ENCODE peak calls at places on chromosomes 3 and 15, in four cellular contexts. One of them, this sample, is unnamed.
A peak's percentile ranks its signal among the peaks of the same experiment; 100 is the strongest.

GRCh38 chr3:146314871-146315270 is 64.0 kb upstream of the PLSCR4 start:
- DNase-seq in HS-5: no peak
- DNase-seq in mesothelial cell of epicardium: no peak
- DNase-seq in fibroblast of lung: peak; percentile 64
- DNase-seq in this sample: no peak

GRCh38 chr3:97658670-97659285 is 105.8 kb upstream of the ARL6 start:
- DNase-seq in fibroblast of lung: peak; percentile 1
- DNase-seq in HS-5: no peak
- DNase-seq in mesothelial cell of epicardium: no peak
- DNase-seq in this sample: peak; percentile 29

GRCh38 chr3:169657351-169658124 is 6.0 kb downstream of the MECOM start:
- DNase-seq in mesothelial cell of epicardium: no peak
- DNase-seq in fibroblast of lung: no peak
- DNase-seq in HS-5: no peak
- DNase-seq in this sample: no peak

GRCh38 chr3:127673191-127674098 is 693 bp downstream of the ABTB1 start:
- DNase-seq in fibroblast of lung: peak; percentile 58
- DNase-seq in HS-5: no peak
- DNase-seq in mesothelial cell of epicardium: no peak
- DNase-seq in this sample: peak; percentile 53

GRCh38 chr3:152104847-152105415 is 163.8 kb upstream of the MBNL1 start:
- DNase-seq in fibroblast of lung: no peak
- DNase-seq in mesothelial cell of epicardium: no peak
- DNase-seq in HS-5: no peak
- DNase-seq in this sample: no peak

GRCh38 chr3:45095916-45096526 is 50.2 kb downstream of the CDCP1 start:
- DNase-seq in mesothelial cell of epicardium: no peak
- DNase-seq in HS-5: no peak
- DNase-seq in fibroblast of lung: no peak
- DNase-seq in this sample: no peak

GRCh38 chr3:56019490-56019889 is 448.8 kb downstream of the ERC2 start:
- DNase-seq in mesothelial cell of epicardium: no peak
- DNase-seq in fibroblast of lung: no peak
- DNase-seq in HS-5: no peak
- DNase-seq in this sample: no peak

GRCh38 chr3:32045091-32045964 is 61.1 kb upstream of the GPD1L start:
- DNase-seq in fibroblast of lung: peak; percentile 74
- DNase-seq in mesothelial cell of epicardium: no peak
- DNase-seq in HS-5: peak; percentile 13
- DNase-seq in this sample: peak; percentile 25

GRCh38 chr3:107373896-107374295 is 3.3 kb upstream of the CCDC54 start:
- DNase-seq in mesothelial cell of epicardium: no peak
- DNase-seq in HS-5: no peak
- DNase-seq in fibroblast of lung: no peak
- DNase-seq in this sample: no peak

GRCh38 chr15:55703873-55704285 is 39.1 kb downstream of the PRTG start:
- DNase-seq in HS-5: no peak
- DNase-seq in fibroblast of lung: peak; percentile 69
- DNase-seq in mesothelial cell of epicardium: no peak
- DNase-seq in this sample: no peak

GRCh38 chr15:72197460-72198409 is at the start of gene GRAMD2A:
- DNase-seq in fibroblast of lung: peak; percentile 55
- DNase-seq in HS-5: no peak
- DNase-seq in mesothelial cell of epicardium: no peak
- DNase-seq in this sample: peak; percentile 93

GRCh38 chr3:39372831-39373230 is 10.3 kb upstream of the SLC25A38 start:
- DNase-seq in mesothelial cell of epicardium: no peak
- DNase-seq in fibroblast of lung: no peak
- DNase-seq in HS-5: no peak
- DNase-seq in this sample: no peak

GRCh38 chr3:43345246-43345645 is 58.9 kb downstream of the SNRK start:
- DNase-seq in HS-5: no peak
- DNase-seq in mesothelial cell of epicardium: no peak
- DNase-seq in fibroblast of lung: no peak
- DNase-seq in this sample: no peak

GRCh38 chr15:64883997-64884511 is 27.6 kb upstream of the ANKDD1A start:
- DNase-seq in fibroblast of lung: peak; percentile 84
- DNase-seq in mesothelial cell of epicardium: peak; percentile 50
- DNase-seq in HS-5: peak; percentile 74
- DNase-seq in this sample: no peak

GRCh38 chr15:62972814-62973213 is 69.7 kb upstream of the TPM1 start:
- DNase-seq in mesothelial cell of epicardium: no peak
- DNase-seq in HS-5: no peak
- DNase-seq in fibroblast of lung: peak; percentile 76
- DNase-seq in this sample: no peak

GRCh38 chr3:172707967-172708366 is 2.9 kb downstream of the NCEH1 start:
- DNase-seq in fibroblast of lung: peak; percentile 82
- DNase-seq in HS-5: no peak
- DNase-seq in mesothelial cell of epicardium: no peak
- DNase-seq in this sample: no peak

GRCh38 chr3:122310361-122310760 is 14.7 kb upstream of the CSTA start:
- DNase-seq in mesothelial cell of epicardium: no peak
- DNase-seq in HS-5: no peak
- DNase-seq in fibroblast of lung: no peak
- DNase-seq in this sample: no peak

GRCh38 chr3:9497821-9498565 is 55.6 kb downstream of the LHFPL4 start:
- DNase-seq in fibroblast of lung: peak; percentile 92
- DNase-seq in HS-5: peak; percentile 23
- DNase-seq in mesothelial cell of epicardium: no peak
- DNase-seq in this sample: no peak

GRCh38 chr3:50620420-50620819 is 3.5 kb downstream of the MAPKAPK3 start:
- DNase-seq in HS-5: no peak
- DNase-seq in mesothelial cell of epicardium: no peak
- DNase-seq in fibroblast of lung: no peak
- DNase-seq in this sample: no peak

GRCh38 chr15:81296673-81297072 is 27.3 kb downstream of the STARD5 start:
- DNase-seq in mesothelial cell of epicardium: no peak
- DNase-seq in HS-5: no peak
- DNase-seq in fibroblast of lung: no peak
- DNase-seq in this sample: no peak

GRCh38 chr3:147737411-147737810 is 328.2 kb downstream of the ZIC1 start:
- DNase-seq in mesothelial cell of epicardium: no peak
- DNase-seq in fibroblast of lung: no peak
- DNase-seq in HS-5: no peak
- DNase-seq in this sample: no peak

GRCh38 chr3:14718539-14718938 is 43.6 kb downstream of the C3orf20 start:
- DNase-seq in fibroblast of lung: no peak
- DNase-seq in mesothelial cell of epicardium: no peak
- DNase-seq in HS-5: no peak
- DNase-seq in this sample: no peak

GRCh38 chr3:190424478-190425439 is 24.9 kb downstream of the TMEM207 start:
- DNase-seq in mesothelial cell of epicardium: no peak
- DNase-seq in fibroblast of lung: peak; percentile 61
- DNase-seq in HS-5: peak; percentile 60
- DNase-seq in this sample: peak; percentile 60

GRCh38 chr15:34621675-34622074 is 38.2 kb upstream of the GOLGA8B start:
- DNase-seq in mesothelial cell of epicardium: no peak
- DNase-seq in HS-5: no peak
- DNase-seq in fibroblast of lung: peak; percentile 44
- DNase-seq in this sample: no peak

GRCh38 chr3:129944709-129945108 is 29.8 kb upstream of the TRH start:
- DNase-seq in fibroblast of lung: no peak
- DNase-seq in HS-5: no peak
- DNase-seq in mesothelial cell of epicardium: no peak
- DNase-seq in this sample: no peak

GRCh38 chr3:33682770-33683169 is 35.3 kb downstream of the CLASP2 start:
- DNase-seq in fibroblast of lung: no peak
- DNase-seq in mesothelial cell of epicardium: no peak
- DNase-seq in HS-5: no peak
- DNase-seq in this sample: no peak

GRCh38 chr3:33746412-33747116 is 28.5 kb upstream of the CLASP2 start:
- DNase-seq in HS-5: no peak
- DNase-seq in mesothelial cell of epicardium: no peak
- DNase-seq in fibroblast of lung: no peak
- DNase-seq in this sample: no peak

GRCh38 chr15:89088605-89089315 is 504 bp downstream of the ABHD2 start:
- DNase-seq in mesothelial cell of epicardium: no peak
- DNase-seq in HS-5: no peak
- DNase-seq in fibroblast of lung: peak; percentile 36
- DNase-seq in this sample: peak; percentile 28

GRCh38 chr3:130582457-130583155 is 65.6 kb downstream of the COL6A6 start:
- DNase-seq in fibroblast of lung: no peak
- DNase-seq in mesothelial cell of epicardium: no peak
- DNase-seq in HS-5: no peak
- DNase-seq in this sample: no peak

GRCh38 chr3:28575748-28576589 is 227.3 kb upstream of the AZI2 start:
- DNase-seq in fibroblast of lung: peak; percentile 27
- DNase-seq in HS-5: no peak
- DNase-seq in mesothelial cell of epicardium: peak; percentile 24
- DNase-seq in this sample: peak; percentile 70

GRCh38 chr3:29486087-29486486 is 205.2 kb downstream of the RBMS3 start:
- DNase-seq in HS-5: no peak
- DNase-seq in fibroblast of lung: peak; percentile 91
- DNase-seq in mesothelial cell of epicardium: no peak
- DNase-seq in this sample: peak; percentile 11

GRCh38 chr3:134029734-134030381 is at the start of gene SLCO2A1:
- DNase-seq in HS-5: no peak
- DNase-seq in fibroblast of lung: peak; percentile 51
- DNase-seq in mesothelial cell of epicardium: peak; percentile 50
- DNase-seq in this sample: peak; percentile 86

GRCh38 chr3:16932877-16933276 is 48.1 kb downstream of the PLCL2 start:
- DNase-seq in mesothelial cell of epicardium: no peak
- DNase-seq in HS-5: no peak
- DNase-seq in fibroblast of lung: no peak
- DNase-seq in this sample: no peak

GRCh38 chr15:90294601-90295269 is 29.3 kb downstream of the NGRN start:
- DNase-seq in fibroblast of lung: no peak
- DNase-seq in HS-5: no peak
- DNase-seq in mesothelial cell of epicardium: no peak
- DNase-seq in this sample: no peak

This sample was measured in iPS-NIHi11.